ENCODE peak calls at places on chromosome 10, in seven cellular contexts. N is PC-3, U is DND-41, T is neural progenitor cell, Y is astrocyte, B is endothelial cell of umbilical vein, I is fibroblast of lung. O is an unnamed sample.

GRCh38 chr10:78957471-78958039 is 111.2 kb upstream of the ZMIZ1 start:
- DNase-seq in N (peak; percentile 49), U (no peak), T (no peak), Y (no peak), B (no peak), I (peak; percentile 55), O (no peak)

GRCh38 chr10:4396401-4397283 is 429.4 kb upstream of the AKR1E2 start:
- DNase-seq in N (no peak), U (no peak), T (no peak), Y (no peak), B (no peak), I (no peak), O (no peak)

GRCh38 chr10:13672505-13672904 is 85.7 kb downstream of the PRPF18 start:
- DNase-seq in N (no peak), U (no peak), T (peak; percentile 73), Y (no peak), B (no peak), I (peak; percentile 18), O (no peak)

GRCh38 chr10:97759157-97759980 is 12.4 kb downstream of the SFRP5 start:
- DNase-seq in N (peak; percentile 59), U (peak; percentile 42), T (peak; percentile 85), Y (peak; percentile 22), B (peak; percentile 62), I (peak; percentile 53), O (no peak)

GRCh38 chr10:47370878-47371277 is 13.2 kb downstream of the ZNF488 start:
- DNase-seq in N (no peak), U (no peak), T (no peak), Y (no peak), B (no peak), I (no peak), O (no peak)

GRCh38 chr10:69742928-69743602 is 58.6 kb upstream of the COL13A1 start:
- DNase-seq in N (peak; percentile 56), U (peak; percentile 12), T (peak; percentile 72), Y (no peak), B (peak; percentile 29), I (peak; percentile 10), O (no peak)

GRCh38 chr10:30862486-30862885 is 169.2 kb downstream of the ZNF438 start:
- DNase-seq in N (no peak), U (no peak), T (no peak), Y (peak; percentile 76), B (no peak), I (peak; percentile 76), O (no peak)

GRCh38 chr10:17256026-17256425 is 28.0 kb downstream of the VIM start:
- DNase-seq in N (no peak), U (no peak), T (no peak), Y (peak; percentile 49), B (no peak), I (peak; percentile 63), O (no peak)

GRCh38 chr10:123141791-123142700 is 5.9 kb upstream of the HMX2 start:
- DNase-seq in N (no peak), U (no peak), T (peak; percentile 37), Y (no peak), B (no peak), I (no peak), O (no peak)

GRCh38 chr10:93993782-93994668 is at the start of gene PLCE1:
- DNase-seq in N (peak; percentile 69), U (no peak), T (peak; percentile 80), Y (no peak), B (no peak), I (peak; percentile 31), O (no peak)

GRCh38 chr10:116274141-116274861 is 1.3 kb upstream of the GFRA1 start:
- DNase-seq in N (no peak), U (no peak), T (peak; percentile 65), Y (no peak), B (no peak), I (peak; percentile 29), O (no peak)

DNA sequence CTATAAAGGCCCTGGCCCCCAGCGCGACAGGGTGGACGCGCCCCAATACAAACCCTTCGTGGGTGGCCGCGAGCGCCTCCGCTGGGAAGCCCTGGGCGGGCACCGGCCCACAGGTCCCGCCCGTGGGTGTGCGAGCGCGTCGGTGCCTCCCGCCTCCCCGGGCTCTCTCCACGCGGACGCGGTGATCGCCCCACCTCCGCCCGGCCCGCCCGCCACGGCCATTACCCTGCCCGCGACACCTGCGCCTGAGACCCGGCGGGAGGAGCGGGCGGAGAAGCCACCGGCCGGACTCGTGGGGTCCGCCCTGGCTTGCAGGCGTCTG is 81.2 kb downstream of the PAX2 start:
- DNase-seq in N (no peak), U (no peak), T (no peak), Y (no peak), B (no peak), I (no peak), O (no peak)
- TF ChIP-seq EZH2 in N (no peak), U (no peak), T (no peak), Y (no peak), B (no peak), I (no peak), O (no peak)

DNA sequence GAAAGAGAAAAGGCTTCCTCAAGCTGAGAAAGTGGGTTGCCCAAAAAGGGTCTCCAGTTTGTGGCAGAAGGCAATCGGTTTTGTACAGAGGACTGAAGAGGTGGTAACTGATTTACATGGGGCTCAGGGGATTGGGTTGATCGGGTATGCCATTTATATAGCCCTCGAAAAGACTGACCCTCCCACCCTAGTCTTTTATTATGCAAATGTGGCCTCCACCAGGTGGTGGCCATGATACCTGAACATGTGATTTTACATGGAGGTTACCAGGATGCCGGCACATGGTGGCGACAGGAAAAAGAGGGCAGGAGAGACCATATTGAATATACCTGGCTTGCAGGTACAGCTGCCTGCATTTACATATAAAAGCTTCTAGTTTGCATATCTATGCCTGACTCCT is 36.7 kb downstream of the ATE1 start:
- DNase-seq in N (no peak), U (no peak), T (peak; percentile 20), Y (no peak), B (no peak), I (no peak), O (no peak)
- H3K4me3 ChIP-seq in N (no peak overlapping the region), U (no peak overlapping the region), T (no peak overlapping the region), Y (no peak overlapping the region), B (no peak overlapping the region), I (no peak overlapping the region), O (no peak overlapping the region)

DNA sequence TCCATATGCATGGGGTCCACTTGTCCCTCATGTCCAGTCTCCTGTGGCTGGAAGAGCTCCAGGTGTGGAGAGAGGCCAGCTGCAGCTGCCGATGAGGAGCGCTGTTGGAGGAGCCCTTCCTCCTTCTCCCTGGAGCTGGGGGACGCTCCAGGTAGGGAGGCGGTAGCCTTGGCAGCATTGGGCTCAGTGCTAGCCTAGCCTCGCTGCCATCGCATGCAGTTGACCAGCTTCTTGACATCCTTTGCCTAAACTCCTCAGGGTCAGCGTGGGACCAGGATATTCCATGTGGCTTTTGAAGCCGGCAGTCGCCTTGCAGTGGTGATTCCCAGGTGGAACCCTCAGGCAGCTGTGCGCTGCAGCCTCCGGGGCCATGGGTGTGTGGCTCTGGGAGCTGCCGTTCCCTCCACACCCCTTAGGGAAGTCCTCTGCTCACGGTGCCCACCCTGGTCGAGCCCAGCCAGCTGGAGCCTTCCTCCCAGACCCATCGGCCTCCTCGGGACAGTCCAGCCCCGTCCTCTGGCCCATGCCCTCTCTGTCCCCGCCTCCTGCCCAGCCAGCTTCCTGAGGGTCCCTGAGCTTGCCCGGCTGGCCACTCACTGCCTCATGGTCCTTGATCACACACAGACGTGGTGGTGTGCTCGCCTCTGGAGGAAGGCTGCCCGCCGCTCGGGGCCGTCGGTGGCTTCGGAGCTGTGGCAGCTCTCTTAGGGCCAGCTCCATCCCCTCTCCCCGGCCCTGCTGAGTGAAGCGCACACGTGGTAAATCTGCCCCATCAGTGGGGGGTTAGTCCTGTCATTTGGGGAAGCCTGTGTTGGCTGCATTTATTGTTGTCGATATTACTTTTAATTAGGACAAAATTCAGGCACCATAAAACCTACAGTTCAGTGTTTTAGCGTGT is 21.2 kb downstream of the INPP5A start:
- DNase-seq in N (no peak), U (no peak), T (no peak), Y (no peak), B (no peak), I (no peak), O (no peak)
- H3K36me3 ChIP-seq in N (no peaks in the 10 kb centered on the region), U (peaks cover 6% of the 10 kb centered on the region), T (no peaks in the 10 kb centered on the region), Y (no peaks in the 10 kb centered on the region), B (no peaks in the 10 kb centered on the region), I (no peaks in the 10 kb centered on the region), O (no peaks in the 10 kb centered on the region)

GRCh38 chr10:101779544-101780186 is 3.6 kb downstream of the NPM3 start:
- DNase-seq in N (peak; percentile 54), U (no peak), T (peak; percentile 91), Y (peak; percentile 25), B (peak; percentile 53), I (peak; percentile 39), O (no peak)
- TF ChIP-seq EZH2 in N (no peak), U (no peak), T (no peak), Y (peak; percentile 19), B (no peak), I (no peak), O (no peak)

GRCh38 chr10:48465860-48466521 is 138.9 kb downstream of the ARHGAP22 start:
- DNase-seq in N (no peak), U (no peak), T (no peak), Y (no peak), B (no peak), I (no peak), O (no peak)
- H3K4me3 ChIP-seq in N (no peak overlapping the region), U (no peak overlapping the region), T (no peak overlapping the region), Y (peak overlapping the region; percentile 33), B (no peak overlapping the region), I (no peak overlapping the region), O (no peak overlapping the region)

GRCh38 chr10:119051775-119052174 is 22.3 kb downstream of the NANOS1 start:
- DNase-seq in N (no peak), U (no peak), T (no peak), Y (no peak), B (no peak), I (no peak), O (no peak)

GRCh38 chr10:119049777-119050176 is 20.3 kb downstream of the NANOS1 start:
- DNase-seq in N (no peak), U (no peak), T (no peak), Y (no peak), B (no peak), I (no peak), O (no peak)

GRCh38 chr10:119045561-119045960 is 16.0 kb downstream of the NANOS1 start:
- DNase-seq in N (no peak), U (no peak), T (no peak), Y (no peak), B (no peak), I (no peak), O (no peak)

DNA sequence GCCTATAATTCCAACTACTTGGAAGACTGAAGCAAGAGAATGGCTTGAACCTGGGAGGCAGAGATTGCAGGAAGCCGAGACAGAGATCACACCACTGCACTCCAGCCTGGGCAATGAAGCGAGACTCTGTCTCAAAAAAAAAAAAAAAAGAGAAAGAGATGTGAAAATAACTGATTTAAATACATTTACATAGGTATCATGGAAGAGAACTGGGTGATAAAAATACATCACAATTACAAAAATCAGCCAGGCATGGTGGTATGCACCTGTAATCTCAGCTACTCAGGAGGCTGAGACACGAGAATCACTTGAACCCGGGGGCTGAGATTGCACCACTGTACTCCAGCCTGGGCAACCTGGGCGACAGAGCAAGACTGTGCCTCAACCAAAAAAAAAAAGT is 19.8 kb downstream of the NANOS1 start:
- DNase-seq in N (no peak), U (no peak), T (no peak), Y (no peak), B (no peak), I (no peak), O (no peak)
- H3K36me3 ChIP-seq in N (peaks cover 75% of the 10 kb centered on the region), U (peaks cover 100% of the 10 kb centered on the region), T (peaks cover 30% of the 10 kb centered on the region), Y (peaks cover 80% of the 10 kb centered on the region), B (peaks cover 47% of the 10 kb centered on the region), I (peaks cover 23% of the 10 kb centered on the region), O (peaks cover 84% of the 10 kb centered on the region)

O was measured in SK-N-MC.